ENCODE peak calls at places on chromosomes 5 and 9, in four cellular contexts. C is CD4-positive, alpha-beta memory T cell; Y is KG1; H is stimulated activated CD4-positive, alpha-beta T cell treated with anti-CD3 and anti-CD28 coated beads, Interleukin-1b, Interleukin-23, amount 100 ng/mL, for 1 hour. P is an unnamed sample.

GRCh38 chr5:149063901-149064478 is 1.1 kb upstream of the SH3TC2 start:
- DNase-seq in H (no peak), C (no peak), Y (no peak), P (no peak)

GRCh38 chr9:131633491-131634031 is 88.2 kb downstream of the PRRT1B start:
- DNase-seq in C (no peak), H (no peak), Y (no peak), P (no peak)

GRCh38 chr5:65102826-65103673 is 334.3 kb downstream of the CWC27 start:
- DNase-seq in Y (no peak), H (peak; percentile 32), C (peak; percentile 67), P (peak; percentile 85)

GRCh38 chr5:179765400-179765799 is 28.4 kb upstream of the LTC4S start:
- DNase-seq in C (no peak), Y (no peak), H (no peak), P (no peak)

GRCh38 chr9:126395439-126396212 is 69.0 kb downstream of the MVB12B start:
- DNase-seq in Y (no peak), C (no peak), H (no peak), P (no peak)

GRCh38 chr5:114361724-114362196 is at the start of gene KCNN2:
- DNase-seq in C (no peak), H (no peak), Y (no peak), P (peak; percentile 71)

GRCh38 chr9:135919318-135919717 is 12.0 kb upstream of the CAMSAP1 start:
- DNase-seq in C (no peak), H (no peak), Y (no peak), P (no peak)

GRCh38 chr9:19782005-19782404 is 6.8 kb downstream of the SLC24A2 start:
- DNase-seq in H (no peak), C (no peak), Y (no peak), P (no peak)

GRCh38 chr5:37837101-37838032 is 2.5 kb downstream of the GDNF start:
- DNase-seq in H (peak; percentile 41), Y (peak; percentile 21), C (peak; percentile 12), P (peak; percentile 22)

GRCh38 chr5:145236127-145236526 is 599.0 kb downstream of the PRELID2 start:
- DNase-seq in Y (no peak), C (no peak), H (no peak), P (no peak)

GRCh38 chr5:174352681-174353080 is 307.2 kb downstream of the NSG2 start:
- DNase-seq in Y (no peak), C (no peak), H (no peak), P (no peak)

GRCh38 chr9:136835162-136835931 is 6.9 kb upstream of the AJM1 start:
- DNase-seq in C (no peak), Y (no peak), H (no peak), P (no peak)

GRCh38 chr5:176736271-176736965 is 73.9 kb upstream of the UNC5A start:
- DNase-seq in C (no peak), Y (no peak), H (no peak), P (peak; percentile 30)

GRCh38 chr5:122067330-122067885 is 10.7 kb downstream of the LOX start:
- DNase-seq in C (no peak), H (no peak), Y (no peak), P (no peak)

P was measured in Peyer's patch.